ENCODE peak calls at places on chromosomes 2 and 18, in five cellular contexts. One of them, this sample, is unnamed.

GRCh38 chr2:240734756-240735155 is 43.1 kb downstream of the AQP12A start:
- DNase-seq in GM23248: no peak
- DNase-seq in effector memory CD4-positive, alpha-beta T cell: no peak
- DNase-seq in right lobe of liver: no peak
- DNase-seq in sigmoid colon: no peak
- DNase-seq in this sample: no peak

GRCh38 chr2:85865539-85866164 is 23.1 kb downstream of the ST3GAL5 start:
- DNase-seq in GM23248: peak; percentile 23
- DNase-seq in effector memory CD4-positive, alpha-beta T cell: no peak
- DNase-seq in right lobe of liver: no peak
- DNase-seq in sigmoid colon: no peak
- DNase-seq in this sample: no peak

GRCh38 chr2:67733517-67733916 is 329.3 kb downstream of the C1D start:
- DNase-seq in GM23248: peak; percentile 51
- DNase-seq in effector memory CD4-positive, alpha-beta T cell: no peak
- DNase-seq in right lobe of liver: peak; percentile 22
- DNase-seq in sigmoid colon: no peak
- DNase-seq in this sample: peak; percentile 27

GRCh38 chr2:57376985-57377384 is 669.6 kb upstream of the VRK2 start:
- DNase-seq in GM23248: peak; percentile 34
- DNase-seq in effector memory CD4-positive, alpha-beta T cell: no peak
- DNase-seq in right lobe of liver: no peak
- DNase-seq in sigmoid colon: no peak
- DNase-seq in this sample: no peak

GRCh38 chr2:192885569-192886160 is 690.9 kb upstream of the TMEFF2 start:
- DNase-seq in GM23248: no peak
- DNase-seq in effector memory CD4-positive, alpha-beta T cell: no peak
- DNase-seq in right lobe of liver: no peak
- DNase-seq in sigmoid colon: no peak
- DNase-seq in this sample: no peak

GRCh38 chr2:109351164-109351756 is 222.3 kb downstream of the SH3RF3 start:
- DNase-seq in GM23248: peak; percentile 93
- DNase-seq in effector memory CD4-positive, alpha-beta T cell: no peak
- DNase-seq in right lobe of liver: no peak
- DNase-seq in sigmoid colon: peak; percentile 82
- DNase-seq in this sample: peak; percentile 93

GRCh38 chr18:24170389-24170788 is 31.5 kb downstream of the CABYR start:
- DNase-seq in GM23248: no peak
- DNase-seq in effector memory CD4-positive, alpha-beta T cell: no peak
- DNase-seq in right lobe of liver: no peak
- DNase-seq in sigmoid colon: no peak
- DNase-seq in this sample: no peak

GRCh38 chr18:9449580-9449979 is 25.7 kb upstream of the RALBP1 start:
- DNase-seq in GM23248: no peak
- DNase-seq in effector memory CD4-positive, alpha-beta T cell: no peak
- DNase-seq in right lobe of liver: no peak
- DNase-seq in sigmoid colon: no peak
- DNase-seq in this sample: no peak

GRCh38 chr18:3903341-3903740 is 453.4 kb downstream of the TGIF1 start:
- DNase-seq in GM23248: peak; percentile 91
- DNase-seq in effector memory CD4-positive, alpha-beta T cell: no peak
- DNase-seq in right lobe of liver: no peak
- DNase-seq in sigmoid colon: no peak
- DNase-seq in this sample: peak; percentile 10

GRCh38 chr2:88874063-88874657 is 182.7 kb downstream of the RPIA start:
- DNase-seq in GM23248: peak; percentile 67
- DNase-seq in effector memory CD4-positive, alpha-beta T cell: peak; percentile 17
- DNase-seq in right lobe of liver: no peak
- DNase-seq in sigmoid colon: no peak
- DNase-seq in this sample: peak; percentile 9

GRCh38 chr2:188475945-188476344 is 184.3 kb downstream of the GULP1 start:
- DNase-seq in GM23248: no peak
- DNase-seq in effector memory CD4-positive, alpha-beta T cell: no peak
- DNase-seq in right lobe of liver: no peak
- DNase-seq in sigmoid colon: no peak
- DNase-seq in this sample: no peak

GRCh38 chr2:147649963-147650362 is 194.9 kb upstream of the ACVR2A start:
- DNase-seq in GM23248: peak; percentile 10
- DNase-seq in effector memory CD4-positive, alpha-beta T cell: no peak
- DNase-seq in right lobe of liver: no peak
- DNase-seq in sigmoid colon: no peak
- DNase-seq in this sample: peak; percentile 46

GRCh38 chr2:8408560-8409460 is 273.0 kb upstream of the ID2 start:
- DNase-seq in GM23248: no peak
- DNase-seq in effector memory CD4-positive, alpha-beta T cell: peak; percentile 14
- DNase-seq in right lobe of liver: no peak
- DNase-seq in sigmoid colon: no peak
- DNase-seq in this sample: no peak

GRCh38 chr2:43225788-43226557 is 433 bp downstream of the ZFP36L2 start:
- DNase-seq in GM23248: peak; percentile 85
- DNase-seq in effector memory CD4-positive, alpha-beta T cell: peak; percentile 61
- DNase-seq in right lobe of liver: peak; percentile 85
- DNase-seq in sigmoid colon: peak; percentile 83
- DNase-seq in this sample: no peak

GRCh38 chr2:140863713-140864112 is 1267.1 kb downstream of the LRP1B start:
- DNase-seq in GM23248: peak; percentile 60
- DNase-seq in effector memory CD4-positive, alpha-beta T cell: no peak
- DNase-seq in right lobe of liver: no peak
- DNase-seq in sigmoid colon: no peak
- DNase-seq in this sample: no peak

GRCh38 chr2:25420820-25421237 is 79.1 kb upstream of the DNMT3A start:
- DNase-seq in GM23248: no peak
- DNase-seq in effector memory CD4-positive, alpha-beta T cell: no peak
- DNase-seq in right lobe of liver: no peak
- DNase-seq in sigmoid colon: no peak
- DNase-seq in this sample: no peak

GRCh38 chr2:71492112-71492511 is 38.8 kb downstream of the DYSF start:
- DNase-seq in GM23248: no peak
- DNase-seq in effector memory CD4-positive, alpha-beta T cell: no peak
- DNase-seq in right lobe of liver: no peak
- DNase-seq in sigmoid colon: peak; percentile 68
- DNase-seq in this sample: no peak

GRCh38 chr18:58579561-58580047 is 49.3 kb downstream of the ALPK2 start:
- DNase-seq in GM23248: peak; percentile 94
- DNase-seq in effector memory CD4-positive, alpha-beta T cell: no peak
- DNase-seq in right lobe of liver: peak; percentile 59
- DNase-seq in sigmoid colon: no peak
- DNase-seq in this sample: peak; percentile 74

GRCh38 chr2:76387294-76387693 is 676.6 kb upstream of the GCFC2 start:
- DNase-seq in GM23248: no peak
- DNase-seq in effector memory CD4-positive, alpha-beta T cell: no peak
- DNase-seq in right lobe of liver: no peak
- DNase-seq in sigmoid colon: no peak
- DNase-seq in this sample: no peak

GRCh38 chr2:218230882-218231281 is 13.9 kb downstream of the ARPC2 start:
- DNase-seq in GM23248: peak; percentile 65
- DNase-seq in effector memory CD4-positive, alpha-beta T cell: no peak
- DNase-seq in right lobe of liver: no peak
- DNase-seq in sigmoid colon: no peak
- DNase-seq in this sample: no peak
- H3K36me3 ChIP-seq in GM23248: peaks cover 77% of the 10 kb centered on the region
- H3K36me3 ChIP-seq in effector memory CD4-positive, alpha-beta T cell: peaks cover 55% of the 10 kb centered on the region
- H3K36me3 ChIP-seq in right lobe of liver: peaks cover 11% of the 10 kb centered on the region
- H3K36me3 ChIP-seq in sigmoid colon: peaks cover 36% of the 10 kb centered on the region
- H3K36me3 ChIP-seq in this sample: peaks cover 86% of the 10 kb centered on the region

GRCh38 chr2:111673526-111673925 is 210.5 kb downstream of the ANAPC1 start:
- DNase-seq in GM23248: no peak
- DNase-seq in effector memory CD4-positive, alpha-beta T cell: no peak
- DNase-seq in right lobe of liver: no peak
- DNase-seq in sigmoid colon: no peak
- DNase-seq in this sample: no peak
- H3K4me3 ChIP-seq in GM23248: no peak overlapping the region
- H3K4me3 ChIP-seq in effector memory CD4-positive, alpha-beta T cell: no peak overlapping the region
- H3K4me3 ChIP-seq in right lobe of liver: no peak overlapping the region
- H3K4me3 ChIP-seq in sigmoid colon: no peak overlapping the region
- H3K4me3 ChIP-seq in this sample: no peak overlapping the region

DNA sequence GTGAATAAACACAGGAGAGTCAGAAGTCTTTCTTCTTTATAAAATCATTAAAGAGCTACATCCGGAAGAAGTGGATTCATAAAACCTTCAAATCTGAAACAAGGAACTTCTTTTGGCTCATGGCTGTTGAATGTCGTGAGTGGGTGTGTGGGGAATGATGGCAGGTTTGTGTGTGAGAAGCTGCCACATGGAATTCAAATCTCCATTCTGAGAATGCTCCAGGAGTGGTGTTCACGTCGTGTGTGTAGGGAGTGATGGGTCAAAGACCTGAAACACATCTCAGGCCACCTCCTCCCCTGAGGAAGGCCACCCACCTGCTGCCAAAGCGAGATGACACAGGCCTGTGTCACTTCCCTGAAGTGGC is 28.9 kb downstream of the FAM228A start:
- DNase-seq in GM23248: no peak
- DNase-seq in effector memory CD4-positive, alpha-beta T cell: no peak
- DNase-seq in right lobe of liver: no peak
- DNase-seq in sigmoid colon: no peak
- DNase-seq in this sample: no peak
- H3K36me3 ChIP-seq in GM23248: no peaks in the 10 kb centered on the region
- H3K36me3 ChIP-seq in effector memory CD4-positive, alpha-beta T cell: peaks cover 57% of the 10 kb centered on the region
- H3K36me3 ChIP-seq in right lobe of liver: peaks cover 9% of the 10 kb centered on the region
- H3K36me3 ChIP-seq in sigmoid colon: peaks cover 23% of the 10 kb centered on the region
- H3K36me3 ChIP-seq in this sample: no peaks in the 10 kb centered on the region

GRCh38 chr2:121664086-121664485 is 14.8 kb upstream of the CLASP1 start:
- DNase-seq in GM23248: no peak
- DNase-seq in effector memory CD4-positive, alpha-beta T cell: no peak
- DNase-seq in right lobe of liver: no peak
- DNase-seq in sigmoid colon: no peak
- DNase-seq in this sample: peak; percentile 28
- H3K4me3 ChIP-seq in GM23248: no peak overlapping the region
- H3K4me3 ChIP-seq in effector memory CD4-positive, alpha-beta T cell: no peak overlapping the region
- H3K4me3 ChIP-seq in right lobe of liver: no peak overlapping the region
- H3K4me3 ChIP-seq in sigmoid colon: no peak overlapping the region
- H3K4me3 ChIP-seq in this sample: no peak overlapping the region

DNA sequence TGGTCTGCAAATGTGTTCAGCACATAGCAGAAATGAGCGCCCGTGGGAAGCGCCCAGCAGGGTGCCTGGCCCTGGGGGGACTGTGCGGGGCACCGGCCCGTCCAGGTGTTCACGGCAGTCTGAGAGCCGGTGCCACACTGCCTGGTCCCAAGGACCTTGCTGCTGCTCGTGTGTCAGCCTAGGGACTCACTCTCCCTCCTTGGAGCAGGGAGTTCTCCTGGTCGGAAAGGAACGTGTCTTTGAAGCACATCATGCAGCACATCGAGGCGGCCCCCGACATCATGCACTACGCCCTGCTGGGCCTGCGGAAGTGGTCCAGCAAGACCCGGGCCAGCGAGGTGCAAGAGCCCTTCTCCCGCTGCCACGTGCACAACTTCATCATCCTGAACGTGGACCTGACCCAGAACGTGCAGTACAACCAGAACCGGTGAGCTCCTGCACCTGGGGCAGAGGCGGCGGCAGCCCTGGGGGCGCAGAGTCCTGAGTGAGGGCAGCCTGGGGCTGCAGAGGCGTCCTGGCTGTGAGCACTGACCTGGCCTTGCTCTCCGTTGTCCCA is 36.0 kb downstream of the NTSR2 start:
- DNase-seq in GM23248: no peak
- DNase-seq in effector memory CD4-positive, alpha-beta T cell: no peak
- DNase-seq in right lobe of liver: no peak
- DNase-seq in sigmoid colon: peak; percentile 60
- DNase-seq in this sample: no peak
- H3K36me3 ChIP-seq in GM23248: no peaks in the 10 kb centered on the region
- H3K36me3 ChIP-seq in effector memory CD4-positive, alpha-beta T cell: no peaks in the 10 kb centered on the region
- H3K36me3 ChIP-seq in right lobe of liver: no peaks in the 10 kb centered on the region
- H3K36me3 ChIP-seq in sigmoid colon: no peaks in the 10 kb centered on the region
- H3K36me3 ChIP-seq in this sample: no peaks in the 10 kb centered on the region

DNA sequence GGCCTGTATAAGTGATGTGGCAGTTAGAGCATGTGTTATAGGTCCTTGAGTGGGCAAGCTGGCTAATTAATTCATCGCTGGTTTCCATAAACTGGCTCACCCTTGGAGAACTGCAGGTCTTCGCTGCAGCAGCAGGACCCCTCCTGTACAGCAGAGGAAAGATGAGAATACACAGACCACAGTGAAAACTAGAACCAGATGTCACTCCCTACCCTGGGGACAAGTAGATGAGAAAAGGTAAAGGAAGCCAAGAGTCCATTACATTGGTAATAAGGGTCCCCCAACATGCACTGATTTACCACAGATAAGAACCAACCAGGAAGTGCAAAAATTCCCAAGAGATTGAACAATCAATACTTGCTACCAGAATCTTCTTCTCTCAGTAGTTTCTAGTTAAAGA is 415.6 kb upstream of the LYPD1 start:
- DNase-seq in GM23248: no peak
- DNase-seq in effector memory CD4-positive, alpha-beta T cell: no peak
- DNase-seq in right lobe of liver: no peak
- DNase-seq in sigmoid colon: no peak
- DNase-seq in this sample: no peak
- H3K4me3 ChIP-seq in GM23248: no peak overlapping the region
- H3K4me3 ChIP-seq in effector memory CD4-positive, alpha-beta T cell: no peak overlapping the region
- H3K4me3 ChIP-seq in right lobe of liver: no peak overlapping the region
- H3K4me3 ChIP-seq in sigmoid colon: no peak overlapping the region
- H3K4me3 ChIP-seq in this sample: no peak overlapping the region

GRCh38 chr2:224893848-224894247 is 148.4 kb downstream of the DOCK10 start:
- DNase-seq in GM23248: no peak
- DNase-seq in effector memory CD4-positive, alpha-beta T cell: no peak
- DNase-seq in right lobe of liver: no peak
- DNase-seq in sigmoid colon: no peak
- DNase-seq in this sample: no peak

GRCh38 chr2:224894356-224894755 is 147.9 kb downstream of the DOCK10 start:
- DNase-seq in GM23248: peak; percentile 9
- DNase-seq in effector memory CD4-positive, alpha-beta T cell: no peak
- DNase-seq in right lobe of liver: no peak
- DNase-seq in sigmoid colon: no peak
- DNase-seq in this sample: no peak

GRCh38 chr2:224890407-224890806 is 151.9 kb downstream of the DOCK10 start:
- DNase-seq in GM23248: no peak
- DNase-seq in effector memory CD4-positive, alpha-beta T cell: no peak
- DNase-seq in right lobe of liver: no peak
- DNase-seq in sigmoid colon: no peak
- DNase-seq in this sample: no peak

GRCh38 chr2:224895377-224895776 is 146.9 kb downstream of the DOCK10 start:
- DNase-seq in GM23248: no peak
- DNase-seq in effector memory CD4-positive, alpha-beta T cell: no peak
- DNase-seq in right lobe of liver: no peak
- DNase-seq in sigmoid colon: no peak
- DNase-seq in this sample: no peak

GRCh38 chr2:224892574-224893204 is 149.6 kb downstream of the DOCK10 start:
- DNase-seq in GM23248: peak; percentile 3
- DNase-seq in effector memory CD4-positive, alpha-beta T cell: no peak
- DNase-seq in right lobe of liver: peak; percentile 25
- DNase-seq in sigmoid colon: no peak
- DNase-seq in this sample: no peak
- H3K36me3 ChIP-seq in GM23248: peaks cover 5% of the 10 kb centered on the region
- H3K36me3 ChIP-seq in effector memory CD4-positive, alpha-beta T cell: peaks cover 17% of the 10 kb centered on the region
- H3K36me3 ChIP-seq in right lobe of liver: no peaks in the 10 kb centered on the region
- H3K36me3 ChIP-seq in sigmoid colon: no peaks in the 10 kb centered on the region
- H3K36me3 ChIP-seq in this sample: no peaks in the 10 kb centered on the region